ENCODE peak calls at places on chromosomes 13 and 19, in seven cellular contexts. R, Q, Y, H, K, C and M are unnamed samples.

GRCh38 chr13:24668955-24669354 is 11.3 kb upstream of the ATP12A start:
- DNase-seq in Y (no peak), R (no peak), K (no peak), C (no peak), H (no peak), Q (no peak), M (no peak)

GRCh38 chr19:39470724-39471339 is 9.8 kb upstream of the TIMM50 start:
- DNase-seq in R (no peak), Q (no peak), C (no peak), Y (peak), K (no peak), H (no peak), M (no peak)

GRCh38 chr13:106734185-106734584 is 166.2 kb upstream of the ARGLU1 start:
- DNase-seq in Y (no peak), H (no peak), Q (no peak), R (no peak), C (no peak), K (no peak), M (no peak)

GRCh38 chr13:97307882-97308624 is 85.9 kb downstream of the MBNL2 start:
- DNase-seq in Q (no peak), K (no peak), R (no peak), H (peak), Y (peak), C (no peak), M (no peak)

GRCh38 chr13:24495151-24495729 is 17.3 kb downstream of the PARP4 start:
- DNase-seq in C (no peak), H (no peak), Q (no peak), Y (no peak), K (no peak), R (no peak), M (no peak)

GRCh38 chr19:50427997-50428425 is 4.7 kb upstream of the MYBPC2 start:
- DNase-seq in H (peak), Q (peak), K (peak), Y (peak), R (peak), C (peak), M (peak)

GRCh38 chr13:27128825-27129627 is 42.6 kb downstream of the USP12 start:
- DNase-seq in Q (no peak), R (no peak), Y (no peak), H (no peak), K (no peak), C (no peak), M (no peak)

GRCh38 chr13:97875911-97876310 is 77.6 kb upstream of the IPO5 start:
- DNase-seq in Y (no peak), R (no peak), C (no peak), H (peak), Q (peak), K (no peak), M (no peak)

GRCh38 chr13:24301434-24301833 is 7.9 kb upstream of the C1QTNF9 start:
- DNase-seq in H (no peak), K (no peak), Y (no peak), C (no peak), Q (no peak), R (peak), M (no peak)

GRCh38 chr13:90750021-90750420 is 597.5 kb upstream of the MIR17HG start:
- DNase-seq in Q (no peak), H (no peak), K (no peak), Y (no peak), C (no peak), R (no peak), M (no peak)

GRCh38 chr13:74040200-74040599 is 94.0 kb downstream of the KLF12 start:
- DNase-seq in Q (peak), H (peak), R (peak), K (no peak), C (peak), Y (peak), M (no peak)

GRCh38 chr19:13154241-13154778 is 4.1 kb downstream of the IER2 start:
- DNase-seq in C (peak), H (peak), Q (peak), R (peak), Y (peak), K (peak), M (peak)

GRCh38 chr13:85141425-85141824 is 657.8 kb downstream of the SLITRK6 start:
- DNase-seq in C (no peak), H (no peak), K (no peak), Q (no peak), R (no peak), Y (no peak), M (no peak)

GRCh38 chr13:25742220-25742619 is 309.6 kb downstream of the SHISA2 start:
- DNase-seq in K (no peak), Y (no peak), R (no peak), H (no peak), Q (no peak), C (no peak), M (no peak)

GRCh38 chr13:46478641-46479040 is 74.3 kb upstream of the LRCH1 start:
- DNase-seq in R (no peak), K (no peak), H (no peak), Y (no peak), C (no peak), Q (no peak), M (no peak)

GRCh38 chr19:55461259-55461973 is at the start of gene ISOC2:
- DNase-seq in C (peak), Y (peak), R (peak), K (peak), Q (peak), H (peak), M (peak)

GRCh38 chr19:39052243-39052746 is 19.9 kb upstream of the FBXO27 start:
- DNase-seq in K (no peak), Y (peak), Q (peak), H (peak), R (peak), C (no peak), M (no peak)

GRCh38 chr13:91630916-91631315 is 232.5 kb downstream of the GPC5 start:
- DNase-seq in Q (no peak), Y (no peak), R (no peak), C (no peak), K (no peak), H (no peak), M (no peak)

GRCh38 chr13:112767506-112768471 is 78.0 kb downstream of the ATP11A start:
- DNase-seq in R (no peak), H (no peak), C (no peak), Y (no peak), Q (no peak), K (no peak), M (no peak)

GRCh38 chr19:42596391-42597071 is 1.8 kb upstream of the CEACAM8 start:
- DNase-seq in R (peak), K (no peak), C (no peak), Y (no peak), Q (peak), H (peak), M (no peak)

GRCh38 chr13:29817604-29818378 is 32.6 kb downstream of the UBL3 start:
- DNase-seq in Q (no peak), H (no peak), C (no peak), K (no peak), Y (peak), R (no peak), M (no peak)

GRCh38 chr19:33212773-33213172 is 12.9 kb downstream of the SLC7A10 start:
- DNase-seq in Y (no peak), C (no peak), H (no peak), K (no peak), R (peak), Q (no peak), M (no peak)

GRCh38 chr19:16078759-16079707 is 2.7 kb downstream of the TPM4 start:
- DNase-seq in Y (peak), K (peak), Q (no peak), R (peak), H (peak), C (peak), M (no peak)

GRCh38 chr19:10566658-10567410 is 1.0 kb upstream of the KRI1 start:
- DNase-seq in H (peak), R (no peak), Q (no peak), K (no peak), Y (no peak), C (no peak), M (no peak)

GRCh38 chr13:99158846-99159245 is 41.8 kb upstream of the UBAC2 start:
- DNase-seq in R (no peak), K (no peak), Y (no peak), C (no peak), H (no peak), Q (no peak), M (no peak)

GRCh38 chr13:92849381-92849780 is 377.2 kb upstream of the GPC6 start:
- DNase-seq in R (no peak), Q (no peak), K (no peak), H (no peak), C (no peak), Y (no peak), M (no peak)

GRCh38 chr13:79741006-79741405 is 260.1 kb downstream of the NDFIP2 start:
- DNase-seq in Y (peak), Q (no peak), R (no peak), C (no peak), H (peak), K (no peak), M (no peak)
- TF ChIP-seq CTCF in Y (no peak), Q (no peak), R (no peak), C (no peak), H (no peak), K (no peak), M (no peak)

GRCh38 chr19:46426506-46427162 is 2.1 kb downstream of the PNMA8C start:
- DNase-seq in R (peak), Q (peak), C (no peak), K (no peak), Y (peak), H (peak), M (no peak)
- H3K4me3 ChIP-seq in R (peak), Q (peak), C (peak), K (peak), Y (peak), H (peak), M (peak)

GRCh38 chr19:4066682-4067395 is at the start of gene ZBTB7A:
- DNase-seq in C (peak), Y (peak), H (peak), K (no peak), Q (no peak), R (peak), M (peak)
- TF ChIP-seq POLR2A in C (peak), Y (no peak), H (peak), K (peak), Q (no peak), R (no peak), M (no peak)

GRCh38 chr19:48395499-48395898 is 2.0 kb downstream of the GRIN2D start:
- DNase-seq in Q (peak), H (no peak), K (no peak), C (no peak), R (no peak), Y (no peak), M (no peak)

GRCh38 chr19:48393196-48393558 is 291 bp upstream of the GRIN2D start:
- DNase-seq in H (no peak), K (no peak), R (no peak), Y (no peak), C (no peak), Q (no peak), M (no peak)

GRCh38 chr19:48394331-48395169 is 1.1 kb downstream of the GRIN2D start:
- DNase-seq in R (no peak), K (no peak), Y (no peak), C (no peak), Q (peak), H (no peak), M (no peak)

GRCh38 chr19:48395170-48395455 is 1.6 kb downstream of the GRIN2D start:
- DNase-seq in K (no peak), Y (no peak), C (no peak), R (no peak), H (no peak), Q (no peak), M (no peak)

GRCh38 chr19:48393559-48394330 is at the start of gene GRIN2D:
- DNase-seq in K (no peak), H (no peak), R (no peak), Y (peak), Q (peak), C (no peak), M (no peak)
- TF ChIP-seq CTCF in K (no peak), H (no peak), R (no peak), Y (peak), Q (no peak), C (no peak), M (no peak)

GRCh38 chr13:40673414-40673813 is 7.0 kb upstream of the FOXO1 start:
- DNase-seq in Q (no peak), K (no peak), C (no peak), Y (no peak), R (no peak), H (no peak), M (no peak)
- H3K4me3 ChIP-seq in Q (no peak), K (no peak), C (no peak), Y (no peak), R (no peak), H (no peak), M (no peak)